ENCODE peak calls at places on chromosomes 4 and X, in four cellular contexts. J is MM.1S, S is psoas muscle, L is transverse colon. U is an unnamed sample. For H3K4me1, the result is how much of the 10 kb centered on the place peaks cover.

GRCh38 chrX:16444353-16444752 is 205.6 kb upstream of the S100G start:
- DNase-seq in S (peak), L (no peak), J (no peak), U (no peak)

GRCh38 chr4:74308215-74308614 is at the start of gene EPGN:
- DNase-seq in L (no peak), J (no peak), S (no peak), U (no peak)

GRCh38 chr4:25320374-25321172 is 8.0 kb downstream of the ZCCHC4 start:
- DNase-seq in L (no peak), S (no peak), J (no peak), U (no peak)

GRCh38 chrX:118353081-118353850 is 7.4 kb downstream of the WDR44 start:
- DNase-seq in S (no peak), J (no peak), L (no peak), U (no peak)

GRCh38 chr4:52837716-52838558 is 24.2 kb upstream of the RASL11B start:
- DNase-seq in L (no peak), J (no peak), S (no peak), U (no peak)

GRCh38 chr4:67721770-67722597 is 21.0 kb upstream of the UBA6 start:
- DNase-seq in L (no peak), J (no peak), S (no peak), U (no peak)

GRCh38 chr4:168923526-168924194 is 86.4 kb downstream of the CBR4 start:
- DNase-seq in J (peak), S (no peak), L (peak), U (no peak)

GRCh38 chr4:139403457-139403856 is 50.5 kb upstream of the RAB33B start:
- DNase-seq in J (no peak), L (no peak), S (no peak), U (no peak)

GRCh38 chr4:30716671-30717207 is 3.4 kb upstream of the PCDH7 start:
- DNase-seq in L (no peak), S (no peak), J (peak), U (no peak)

GRCh38 chrX:155188786-155189185 is 27.5 kb upstream of the VBP1 start:
- DNase-seq in L (no peak), S (no peak), J (peak), U (no peak)

GRCh38 chr4:90234916-90235547 is 107.8 kb downstream of the CCSER1 start:
- DNase-seq in L (no peak), S (no peak), J (no peak), U (no peak)

GRCh38 chr4:31516520-31516919 is 796.4 kb downstream of the PCDH7 start:
- DNase-seq in J (no peak), L (no peak), S (no peak), U (no peak)

GRCh38 chr4:154559141-154559841 is 3.5 kb upstream of the FGB start:
- DNase-seq in L (no peak), S (no peak), J (peak), U (no peak)

GRCh38 chr4:59973496-59973895 is 1226.6 kb upstream of the ADGRL3 start:
- DNase-seq in L (no peak), J (no peak), S (no peak), U (no peak)

GRCh38 chr4:4962928-4963327 is 56.3 kb downstream of the CYTL1 start:
- DNase-seq in S (no peak), J (no peak), L (no peak), U (no peak)

GRCh38 chrX:71622347-71623104 is 4.2 kb upstream of the CXCR3 start:
- DNase-seq in S (peak), L (peak), J (peak), U (peak)

GRCh38 chr4:2259541-2260267 is 2.2 kb downstream of the MXD4 start:
- DNase-seq in J (no peak), S (peak), L (peak), U (peak)

GRCh38 chrX:134926864-134927263 is 63.9 kb upstream of the SMIM10 start:
- DNase-seq in J (no peak), S (no peak), L (no peak), U (no peak)

GRCh38 chr4:146477054-146477453 is 44.7 kb downstream of the SLC10A7 start:
- DNase-seq in J (no peak), S (no peak), L (no peak), U (no peak)

GRCh38 chr4:1231637-1232360 is 17.1 kb downstream of the CTBP1 start:
- DNase-seq in J (no peak), L (no peak), S (no peak), U (no peak)

GRCh38 chrX:149903889-149904748 is 23.1 kb downstream of the MAGEA8 start:
- DNase-seq in J (peak), L (no peak), S (no peak), U (no peak)

GRCh38 chr4:89295415-89295927 is 12.1 kb downstream of the GPRIN3 start:
- DNase-seq in J (no peak), S (no peak), L (no peak), U (no peak)

GRCh38 chrX:8126092-8126491 is 45.0 kb downstream of the VCX2 start:
- DNase-seq in L (no peak), S (no peak), J (no peak), U (no peak)

GRCh38 chr4:121758896-121759568 is 5.9 kb downstream of the SMIM43 start:
- DNase-seq in J (no peak), S (no peak), L (no peak), U (no peak)

GRCh38 chr4:142845293-142846070 is 619 bp downstream of the INPP4B start:
- DNase-seq in L (peak), J (no peak), S (peak), U (peak)

GRCh38 chr4:144316869-144317268 is 176.4 kb upstream of the GYPA start:
- DNase-seq in L (no peak), J (no peak), S (no peak), U (no peak)

GRCh38 chr4:113635739-113636437 is 125.7 kb downstream of the CAMK2D start:
- DNase-seq in L (no peak), S (no peak), J (no peak), U (no peak)

GRCh38 chrX:1727531-1728027 is 112.7 kb downstream of the ASMT start:
- DNase-seq in S (no peak), J (no peak), L (no peak), U (no peak)

GRCh38 chrX:78321809-78322208 is 5.6 kb downstream of the CYSLTR1 start:
- DNase-seq in S (peak), J (peak), L (peak), U (peak)

GRCh38 chr4:6472387-6473263 is at the start of gene PPP2R2C:
- DNase-seq in J (no peak), S (no peak), L (no peak), U (no peak)

GRCh38 chrX:103310592-103311400 is at the start of gene BEX2:
- DNase-seq in J (peak), S (peak), L (peak), U (peak)

GRCh38 chr4:14749910-14750309 is 252.4 kb upstream of the CPEB2 start:
- DNase-seq in S (peak), L (peak), J (no peak), U (no peak)

GRCh38 chrX:30597258-30598012 is 19.9 kb upstream of the TASL start:
- DNase-seq in L (no peak), J (no peak), S (no peak), U (no peak)

GRCh38 chr4:88759039-88759631 is 61.5 kb upstream of the NAP1L5 start:
- DNase-seq in J (no peak), S (no peak), L (no peak), U (no peak)

GRCh38 chr4:184413227-184414064 is 60.9 kb downstream of the IRF2 start:
- DNase-seq in J (no peak), L (no peak), S (no peak), U (no peak)
- H3K4me1 ChIP-seq in J (under half), L (under half), S (half or more), U (under half)

GRCh38 chrX:48893556-48894348 is 3.8 kb downstream of the TIMM17B start:
- DNase-seq in S (no peak), J (no peak), L (no peak), U (no peak)

GRCh38 chrX:48892896-48893295 is 4.7 kb downstream of the TIMM17B start:
- DNase-seq in L (no peak), S (no peak), J (no peak), U (no peak)

GRCh38 chrX:48890296-48890925 is 7.2 kb downstream of the TIMM17B start:
- DNase-seq in L (no peak), S (no peak), J (no peak), U (no peak)

GRCh38 chrX:48890934-48891401 is 6.6 kb downstream of the TIMM17B start:
- DNase-seq in S (no peak), J (peak), L (no peak), U (peak)

GRCh38 chrX:48891402-48892288 is 5.9 kb downstream of the TIMM17B start:
- DNase-seq in S (peak), J (peak), L (peak), U (peak)
- H3K27ac ChIP-seq in S (peak), J (peak), L (peak), U (peak)

DNA sequence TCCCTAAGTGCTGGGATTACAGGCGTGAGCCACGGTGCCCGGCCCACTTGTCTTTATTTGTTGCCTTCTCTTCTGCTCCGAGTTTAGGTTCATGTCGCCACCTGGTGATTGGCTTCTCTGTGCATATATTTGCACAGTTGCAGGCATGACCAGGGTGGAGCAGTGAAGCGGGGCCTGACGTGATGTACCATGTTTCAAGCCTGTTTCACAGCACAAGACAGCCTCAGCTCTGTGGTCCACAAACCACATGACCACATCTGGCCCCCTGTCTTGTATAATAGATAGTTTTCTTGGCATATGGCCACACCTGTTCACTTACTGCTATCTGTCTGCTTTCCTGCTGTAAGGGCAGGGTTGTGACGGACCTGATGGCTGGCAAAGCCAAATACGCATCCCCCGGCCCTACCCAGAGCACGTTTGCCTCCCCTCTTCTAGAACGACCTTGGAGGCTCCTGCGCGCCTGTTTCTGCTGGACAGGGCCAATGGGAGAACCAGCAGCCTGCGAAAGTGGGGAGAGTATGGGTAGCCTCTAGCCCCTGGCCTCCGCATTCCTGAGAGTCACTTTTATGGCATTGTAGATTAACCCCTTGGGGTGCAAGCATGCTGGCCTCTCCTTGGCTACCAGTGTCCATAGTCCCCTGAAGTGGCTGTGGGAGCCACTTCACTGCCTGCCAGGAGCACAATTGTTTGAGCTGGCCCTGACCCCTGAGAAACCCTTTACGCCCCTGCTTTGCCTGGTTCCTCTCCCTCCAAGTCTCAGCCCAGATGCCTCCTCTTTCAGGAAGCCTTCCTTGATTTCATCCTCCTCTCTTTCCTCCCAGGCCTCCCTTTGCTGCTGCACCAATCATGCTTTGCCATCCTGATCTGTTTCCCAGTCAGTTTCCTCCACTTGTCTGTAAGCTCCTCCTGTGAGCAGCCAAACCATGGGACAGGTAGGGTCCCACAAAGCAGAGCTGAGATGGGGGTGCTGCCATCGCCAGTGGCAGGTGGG is 6.0 kb upstream of the SH3TC1 start:
- DNase-seq in L (peak), J (peak), S (peak), U (no peak)
- H3K4me1 ChIP-seq in L (under half), J (under half), S (under half), U (under half)

GRCh38 chr4:17058506-17058905 is 160.1 kb upstream of the LDB2 start:
- DNase-seq in S (peak), J (no peak), L (no peak), U (peak)
- H3K27ac ChIP-seq in S (no peak), J (no peak), L (no peak), U (peak)

DNA sequence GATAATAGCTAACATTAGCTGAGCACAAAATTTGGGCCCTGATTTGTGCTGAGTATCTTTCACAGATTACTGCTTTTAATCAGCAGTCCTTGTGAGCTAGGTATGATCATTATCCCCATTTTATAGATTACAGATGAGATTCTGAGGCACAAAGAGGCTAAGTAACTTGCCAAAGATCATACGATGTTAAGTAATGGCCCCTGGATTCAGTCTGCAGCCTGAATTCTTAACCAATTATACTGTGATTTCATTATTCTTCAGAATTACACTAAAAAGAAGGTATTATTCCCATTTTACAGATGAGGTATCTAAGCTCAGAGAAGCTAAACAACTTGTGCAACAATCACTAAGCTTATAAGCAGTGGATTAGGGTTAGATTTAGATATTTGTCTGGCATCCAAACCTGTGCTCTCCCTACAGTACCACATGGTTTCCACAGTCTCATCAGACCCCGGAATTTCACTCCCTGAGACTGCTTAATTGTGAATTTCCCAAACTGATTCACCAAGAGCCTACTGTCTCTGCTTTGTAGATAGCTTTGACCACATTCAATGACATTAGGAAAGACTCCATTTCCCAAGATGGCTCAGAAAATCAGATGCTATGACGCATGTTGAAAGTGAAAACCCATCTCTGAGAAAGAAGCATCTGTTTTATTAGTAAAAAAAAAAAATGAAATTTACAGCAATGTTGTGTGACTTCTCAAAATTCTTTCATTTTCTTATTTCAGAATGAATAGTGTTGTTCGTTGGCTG is 97.7 kb upstream of the MYOZ2 start:
- DNase-seq in S (no peak), L (no peak), J (no peak), U (no peak)
- H3K4me1 ChIP-seq in S (half or more), L (under half), J (under half), U (under half)

GRCh38 chr4:116397714-116398113 is 687.7 kb downstream of the TRAM1L1 start:
- DNase-seq in L (no peak), S (no peak), J (no peak), U (no peak)

GRCh38 chr4:116391020-116391419 is 694.4 kb downstream of the TRAM1L1 start:
- DNase-seq in J (no peak), L (no peak), S (no peak), U (no peak)

GRCh38 chr4:116400480-116400879 is 684.9 kb downstream of the TRAM1L1 start:
- DNase-seq in L (no peak), S (no peak), J (no peak), U (no peak)

GRCh38 chr4:116397291-116397690 is 688.1 kb downstream of the TRAM1L1 start:
- DNase-seq in S (no peak), L (no peak), J (no peak), U (no peak)

DNA sequence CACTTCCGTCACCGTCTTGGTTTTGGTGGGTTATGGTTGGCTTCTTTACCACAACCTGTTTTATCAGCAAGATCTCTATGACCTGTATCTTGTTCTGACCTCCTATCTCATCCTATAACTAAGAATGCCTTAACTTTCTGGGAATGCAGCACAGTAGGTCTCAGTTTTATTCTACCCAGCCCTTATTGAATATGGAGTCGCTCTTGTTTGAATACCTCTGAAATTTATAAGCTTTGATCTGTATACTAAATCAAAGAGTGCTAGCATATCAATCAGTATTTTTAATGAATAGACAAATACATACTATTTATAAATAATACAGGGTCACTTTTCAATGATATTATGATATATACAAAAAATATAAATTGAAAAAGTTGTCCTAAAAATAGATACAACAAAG is 690.0 kb downstream of the TRAM1L1 start:
- DNase-seq in S (no peak), L (no peak), J (no peak), U (no peak)
- H3K27ac ChIP-seq in S (no peak), L (no peak), J (no peak), U (no peak)

GRCh38 chr4:38683265-38683664 is 19.3 kb downstream of the KLF3 start:
- DNase-seq in S (no peak), J (no peak), L (no peak), U (no peak)
- H3K4me1 ChIP-seq in S (under half), J (under half), L (under half), U (under half)

GRCh38 chr4:102754044-102754443 is 6.7 kb downstream of the MANBA start:
- DNase-seq in L (no peak), S (no peak), J (no peak), U (no peak)

GRCh38 chr4:102758241-102758871 is 2.4 kb downstream of the MANBA start:
- DNase-seq in J (no peak), S (no peak), L (no peak), U (no peak)

GRCh38 chr4:102760645-102761477 is at the start of gene MANBA:
- DNase-seq in S (peak), L (peak), J (peak), U (peak)

GRCh38 chr4:102759835-102760644 is 728 bp downstream of the MANBA start:
- DNase-seq in J (no peak), S (no peak), L (peak), U (peak)

GRCh38 chr4:102757681-102758080 is 3.1 kb downstream of the MANBA start:
- DNase-seq in J (no peak), S (no peak), L (no peak), U (no peak)
- H3K27ac ChIP-seq in J (no peak), S (no peak), L (no peak), U (no peak)